ENCODE peak calls at places on chromosome 16, in four cellular contexts. S is T-cell; E is stimulated activated CD4-positive, alpha-beta T cell treated with anti-CD3 and anti-CD28 coated beads, Interleukin-1b, Interleukin-23, amount 100 ng/mL, for 24 hours; G is SHP77. L is an unnamed sample.

GRCh38 chr16:72673118-72673517 is 374.8 kb downstream of the ZFHX3 start:
- DNase-seq in E (no peak), S (no peak), G (no peak), L (no peak)

GRCh38 chr16:17544785-17545184 is 74.0 kb upstream of the XYLT1 start:
- DNase-seq in E (no peak), S (no peak), G (no peak), L (no peak)

GRCh38 chr16:73390936-73391335 is 343.0 kb upstream of the ZFHX3 start:
- DNase-seq in G (no peak), S (no peak), E (no peak), L (no peak)

GRCh38 chr16:51657844-51658243 is 506.8 kb upstream of the SALL1 start:
- DNase-seq in S (no peak), G (no peak), E (no peak), L (peak)

GRCh38 chr16:370980-371728 is 816 bp upstream of the MRPL28 start:
- DNase-seq in G (no peak), S (no peak), E (no peak), L (no peak)

GRCh38 chr16:4190086-4190485 is 51.8 kb downstream of the SRL start:
- DNase-seq in G (no peak), S (no peak), E (no peak), L (no peak)

GRCh38 chr16:7268182-7268581 is 64.5 kb upstream of the RBFOX1 start:
- DNase-seq in E (no peak), S (no peak), G (peak), L (peak)

GRCh38 chr16:29894352-29894751 is 5.0 kb downstream of the SEZ6L2 start:
- DNase-seq in E (no peak), G (no peak), S (no peak), L (no peak)